ENCODE peak calls at places on chromosomes 4 and X, in seven cellular contexts. One of them, this sample, is unnamed. For H3K27me3 and H3K36me3, the result is how much of the 10 kb centered on the place peaks cover.

GRCh38 chr4:162839814-162840213 is 326.9 kb downstream of the NAF1 start:
- DNase-seq in cardiac muscle cell: no peak
- DNase-seq in ovary: no peak
- DNase-seq in heart left ventricle: no peak
- DNase-seq in Karpas-422: peak
- DNase-seq in SJSA1: no peak
- DNase-seq in MM.1S: no peak
- DNase-seq in this sample: peak

GRCh38 chr4:168304744-168305459 is 13.7 kb downstream of the DDX60 start:
- DNase-seq in cardiac muscle cell: no peak
- DNase-seq in ovary: no peak
- DNase-seq in heart left ventricle: no peak
- DNase-seq in Karpas-422: no peak
- DNase-seq in SJSA1: peak
- DNase-seq in MM.1S: no peak
- DNase-seq in this sample: no peak

GRCh38 chr4:85748654-85749053 is 273.7 kb downstream of the ARHGAP24 start:
- DNase-seq in cardiac muscle cell: peak
- DNase-seq in ovary: no peak
- DNase-seq in heart left ventricle: no peak
- DNase-seq in Karpas-422: no peak
- DNase-seq in SJSA1: no peak
- DNase-seq in MM.1S: no peak
- DNase-seq in this sample: no peak

GRCh38 chr4:113760094-113760851 is 1.3 kb downstream of the CAMK2D start:
- DNase-seq in cardiac muscle cell: peak
- DNase-seq in ovary: peak
- DNase-seq in heart left ventricle: no peak
- DNase-seq in Karpas-422: peak
- DNase-seq in SJSA1: peak
- DNase-seq in MM.1S: peak
- DNase-seq in this sample: peak

GRCh38 chr4:162836773-162837172 is 329.9 kb downstream of the NAF1 start:
- DNase-seq in cardiac muscle cell: no peak
- DNase-seq in ovary: no peak
- DNase-seq in heart left ventricle: peak
- DNase-seq in Karpas-422: no peak
- DNase-seq in SJSA1: no peak
- DNase-seq in MM.1S: no peak
- DNase-seq in this sample: no peak

GRCh38 chrX:48897157-48897620 is 379 bp downstream of the TIMM17B start:
- DNase-seq in cardiac muscle cell: peak
- DNase-seq in ovary: peak
- DNase-seq in heart left ventricle: peak
- DNase-seq in Karpas-422: peak
- DNase-seq in SJSA1: peak
- DNase-seq in MM.1S: peak
- DNase-seq in this sample: peak

GRCh38 chrX:148500428-148501120 is at the start of gene AFF2:
- DNase-seq in cardiac muscle cell: peak
- DNase-seq in ovary: no peak
- DNase-seq in heart left ventricle: peak
- DNase-seq in Karpas-422: peak
- DNase-seq in SJSA1: peak
- DNase-seq in MM.1S: peak
- DNase-seq in this sample: peak

GRCh38 chr4:111214371-111214770 is 591.5 kb upstream of the PITX2 start:
- DNase-seq in cardiac muscle cell: no peak
- DNase-seq in ovary: no peak
- DNase-seq in heart left ventricle: no peak
- DNase-seq in Karpas-422: no peak
- DNase-seq in SJSA1: no peak
- DNase-seq in MM.1S: no peak
- DNase-seq in this sample: no peak

GRCh38 chrX:37383313-37383712 is 34.1 kb downstream of the PRRG1 start:
- DNase-seq in cardiac muscle cell: no peak
- DNase-seq in ovary: no peak
- DNase-seq in heart left ventricle: no peak
- DNase-seq in Karpas-422: no peak
- DNase-seq in SJSA1: no peak
- DNase-seq in MM.1S: no peak
- DNase-seq in this sample: no peak

GRCh38 chr4:26410385-26411293 is 79.6 kb downstream of the CCKAR start:
- DNase-seq in cardiac muscle cell: peak
- DNase-seq in ovary: no peak
- DNase-seq in heart left ventricle: no peak
- DNase-seq in Karpas-422: peak
- DNase-seq in SJSA1: peak
- DNase-seq in MM.1S: peak
- DNase-seq in this sample: peak

GRCh38 chr4:39302901-39303300 is 63.3 kb downstream of the RFC1 start:
- DNase-seq in cardiac muscle cell: no peak
- DNase-seq in ovary: no peak
- DNase-seq in heart left ventricle: no peak
- DNase-seq in Karpas-422: no peak
- DNase-seq in SJSA1: no peak
- DNase-seq in MM.1S: no peak
- DNase-seq in this sample: no peak

GRCh38 chrX:134821370-134821769 is 163.1 kb upstream of the PLAC1 start:
- DNase-seq in cardiac muscle cell: no peak
- DNase-seq in ovary: no peak
- DNase-seq in heart left ventricle: peak
- DNase-seq in Karpas-422: no peak
- DNase-seq in SJSA1: no peak
- DNase-seq in MM.1S: peak
- DNase-seq in this sample: no peak

GRCh38 chrX:33106737-33107136 is 104.6 kb downstream of the DMD start:
- DNase-seq in cardiac muscle cell: no peak
- DNase-seq in ovary: no peak
- DNase-seq in heart left ventricle: no peak
- DNase-seq in Karpas-422: no peak
- DNase-seq in SJSA1: no peak
- DNase-seq in MM.1S: no peak
- DNase-seq in this sample: no peak
- H3K27me3 ChIP-seq in cardiac muscle cell: under half
- H3K27me3 ChIP-seq in ovary: under half
- H3K27me3 ChIP-seq in heart left ventricle: under half
- H3K27me3 ChIP-seq in Karpas-422: under half
- H3K27me3 ChIP-seq in SJSA1: under half
- H3K27me3 ChIP-seq in MM.1S: under half
- H3K27me3 ChIP-seq in this sample: under half

GRCh38 chr4:11429646-11430045 is 952 bp upstream of the HS3ST1 start:
- DNase-seq in cardiac muscle cell: no peak
- DNase-seq in ovary: no peak
- DNase-seq in heart left ventricle: no peak
- DNase-seq in Karpas-422: no peak
- DNase-seq in SJSA1: no peak
- DNase-seq in MM.1S: no peak
- DNase-seq in this sample: no peak
- H3K4me3 ChIP-seq in cardiac muscle cell: peak
- H3K4me3 ChIP-seq in ovary: peak
- H3K4me3 ChIP-seq in heart left ventricle: peak
- H3K4me3 ChIP-seq in Karpas-422: no peak
- H3K4me3 ChIP-seq in SJSA1: no peak
- H3K4me3 ChIP-seq in MM.1S: peak
- H3K4me3 ChIP-seq in this sample: peak

GRCh38 chr4:186588503-186588902 is 33.1 kb upstream of the MTNR1A start:
- DNase-seq in cardiac muscle cell: no peak
- DNase-seq in ovary: no peak
- DNase-seq in heart left ventricle: no peak
- DNase-seq in Karpas-422: no peak
- DNase-seq in SJSA1: no peak
- DNase-seq in MM.1S: no peak
- DNase-seq in this sample: no peak
- H3K36me3 ChIP-seq in cardiac muscle cell: under half
- H3K36me3 ChIP-seq in ovary: under half
- H3K36me3 ChIP-seq in heart left ventricle: under half
- H3K36me3 ChIP-seq in Karpas-422: under half
- H3K36me3 ChIP-seq in SJSA1: half or more
- H3K36me3 ChIP-seq in MM.1S: under half
- H3K36me3 ChIP-seq in this sample: under half

GRCh38 chrX:11666180-11666579 is 460 bp upstream of the ARHGAP6 start:
- DNase-seq in cardiac muscle cell: peak
- DNase-seq in ovary: peak
- DNase-seq in heart left ventricle: no peak
- DNase-seq in Karpas-422: no peak
- DNase-seq in SJSA1: no peak
- DNase-seq in MM.1S: no peak
- DNase-seq in this sample: peak
- H3K27me3 ChIP-seq in cardiac muscle cell: under half
- H3K27me3 ChIP-seq in ovary: under half
- H3K27me3 ChIP-seq in heart left ventricle: under half
- H3K27me3 ChIP-seq in Karpas-422: under half
- H3K27me3 ChIP-seq in SJSA1: under half
- H3K27me3 ChIP-seq in MM.1S: under half
- H3K27me3 ChIP-seq in this sample: half or more

GRCh38 chrX:73213734-73214133 is 917 bp downstream of the NAP1L2 start:
- DNase-seq in cardiac muscle cell: no peak
- DNase-seq in ovary: no peak
- DNase-seq in heart left ventricle: no peak
- DNase-seq in Karpas-422: no peak
- DNase-seq in SJSA1: no peak
- DNase-seq in MM.1S: no peak
- DNase-seq in this sample: no peak
- H3K4me3 ChIP-seq in cardiac muscle cell: peak
- H3K4me3 ChIP-seq in ovary: peak
- H3K4me3 ChIP-seq in heart left ventricle: peak
- H3K4me3 ChIP-seq in Karpas-422: no peak
- H3K4me3 ChIP-seq in SJSA1: no peak
- H3K4me3 ChIP-seq in MM.1S: peak
- H3K4me3 ChIP-seq in this sample: peak